ENCODE peak calls at places on chromosomes 16 and 17, in ten cellular contexts. H is fibroblast of lung, D is cardiac muscle cell, T is A549, G is tibial artery, E is GM23338, Z is AG09309, P is fibroblast of the aortic adventitia, F is mucosa of descending colon, R is astrocyte of the spinal cord. C is an unnamed sample.

GRCh38 chr17:74928786-74929185 is 4.7 kb downstream of the OTOP2 start:
- DNase-seq in H (no peak), D (no peak), T (no peak), G (no peak), E (no peak), Z (no peak), P (no peak), F (no peak), R (no peak), C (peak; percentile 15)

GRCh38 chr17:20066253-20066652 is 57.1 kb downstream of the SPECC1 start:
- DNase-seq in H (peak; percentile 95), D (no peak), T (peak; percentile 84), G (peak; percentile 81), E (no peak), Z (peak; percentile 46), P (peak; percentile 93), F (no peak), R (peak; percentile 70), C (no peak)

GRCh38 chr17:18246880-18247612 is 11.5 kb downstream of the FLII start:
- DNase-seq in H (peak; percentile 33), D (peak; percentile 66), T (peak; percentile 73), G (no peak), E (peak; percentile 97), Z (no peak), P (peak; percentile 47), F (peak; percentile 93), R (no peak), C (no peak)

GRCh38 chr17:73255671-73256181 is 6.0 kb downstream of the CPSF4L start:
- DNase-seq in H (peak; percentile 27), D (peak; percentile 63), T (peak; percentile 62), G (peak; percentile 70), E (peak; percentile 78), Z (no peak), P (peak; percentile 50), F (no peak), R (peak; percentile 36), C (no peak)

GRCh38 chr16:49526966-49527365 is 153.4 kb downstream of the C16orf78 start:
- DNase-seq in H (no peak), D (no peak), T (no peak), G (no peak), E (no peak), Z (no peak), P (no peak), F (peak; percentile 34), R (no peak), C (no peak)

GRCh38 chr17:40901981-40902862 is 17.2 kb upstream of the KRT20 start:
- DNase-seq in H (no peak), D (no peak), T (peak; percentile 95), G (no peak), E (no peak), Z (peak; percentile 24), P (peak; percentile 37), F (no peak), R (peak; percentile 43), C (peak; percentile 38)

GRCh38 chr17:77471984-77472836 is 331.4 kb downstream of the SEC14L1 start:
- DNase-seq in H (peak; percentile 85), D (peak; percentile 94), T (no peak), G (no peak), E (peak; percentile 86), Z (no peak), P (peak; percentile 94), F (no peak), R (peak; percentile 90), C (no peak)

GRCh38 chr16:1494129-1494640 is 1.0 kb downstream of the TELO2 start:
- DNase-seq in H (peak; percentile 65), D (peak; percentile 47), T (peak; percentile 77), G (peak; percentile 81), E (peak; percentile 56), Z (peak; percentile 25), P (peak; percentile 83), F (peak; percentile 61), R (peak; percentile 73), C (peak; percentile 25)

GRCh38 chr17:59331929-59332889 is 754 bp downstream of the YPEL2 start:
- DNase-seq in H (no peak), D (peak; percentile 45), T (no peak), G (peak; percentile 78), E (peak; percentile 52), Z (no peak), P (peak; percentile 17), F (peak; percentile 82), R (no peak), C (no peak)

GRCh38 chr17:80315517-80316182 is 55.0 kb downstream of the RNF213 start:
- DNase-seq in H (no peak), D (no peak), T (no peak), G (no peak), E (no peak), Z (no peak), P (no peak), F (no peak), R (no peak), C (no peak)

GRCh38 chr16:88315543-88316105 is 67.1 kb upstream of the ZNF469 start:
- DNase-seq in H (peak; percentile 76), D (no peak), T (peak; percentile 75), G (no peak), E (no peak), Z (no peak), P (peak; percentile 51), F (peak; percentile 52), R (peak; percentile 55), C (no peak)

GRCh38 chr17:32222621-32223020 is 43.0 kb upstream of the RHBDL3 start:
- DNase-seq in H (peak; percentile 17), D (no peak), T (peak; percentile 24), G (no peak), E (no peak), Z (no peak), P (no peak), F (no peak), R (peak; percentile 9), C (no peak)

GRCh38 chr17:66481259-66481658 is 178.8 kb downstream of the PRKCA start:
- DNase-seq in H (no peak), D (no peak), T (no peak), G (no peak), E (no peak), Z (no peak), P (no peak), F (no peak), R (no peak), C (no peak)

GRCh38 chr17:28491860-28492259 is 14.3 kb upstream of the FOXN1 start:
- DNase-seq in H (no peak), D (no peak), T (no peak), G (no peak), E (no peak), Z (no peak), P (no peak), F (no peak), R (no peak), C (no peak)
- TF ChIP-seq CTCF in H (no peak), D (no peak), T (no peak), G (no peak), E (no peak), Z (no peak), P (no peak), F (no peak), R (no peak), C (no peak)

GRCh38 chr16:9868606-9869149 is 313.6 kb downstream of the GRIN2A start:
- DNase-seq in H (no peak), D (no peak), T (no peak), G (no peak), E (no peak), Z (no peak), P (no peak), F (no peak), R (no peak), C (no peak)

GRCh38 chr16:9867176-9867575 is 315.1 kb downstream of the GRIN2A start:
- DNase-seq in H (no peak), D (no peak), T (no peak), G (no peak), E (no peak), Z (no peak), P (no peak), F (no peak), R (no peak), C (no peak)

GRCh38 chr16:9870962-9871361 is 311.3 kb downstream of the GRIN2A start:
- DNase-seq in H (no peak), D (no peak), T (no peak), G (no peak), E (no peak), Z (no peak), P (no peak), F (no peak), R (no peak), C (no peak)

GRCh38 chr16:9874233-9874632 is 308.0 kb downstream of the GRIN2A start:
- DNase-seq in H (no peak), D (no peak), T (no peak), G (no peak), E (peak; percentile 29), Z (no peak), P (no peak), F (no peak), R (no peak), C (no peak)

GRCh38 chr16:9869776-9870175 is 312.5 kb downstream of the GRIN2A start:
- DNase-seq in H (no peak), D (no peak), T (no peak), G (no peak), E (no peak), Z (no peak), P (peak; percentile 13), F (no peak), R (no peak), C (no peak)
- H3K4me3 ChIP-seq in H (no peak overlapping the region), D (no peak overlapping the region), T (no peak overlapping the region), G (no peak overlapping the region), E (no peak overlapping the region), Z (no peak overlapping the region), P (no peak overlapping the region), F (no peak overlapping the region), R (no peak overlapping the region), C (no peak overlapping the region)

DNA sequence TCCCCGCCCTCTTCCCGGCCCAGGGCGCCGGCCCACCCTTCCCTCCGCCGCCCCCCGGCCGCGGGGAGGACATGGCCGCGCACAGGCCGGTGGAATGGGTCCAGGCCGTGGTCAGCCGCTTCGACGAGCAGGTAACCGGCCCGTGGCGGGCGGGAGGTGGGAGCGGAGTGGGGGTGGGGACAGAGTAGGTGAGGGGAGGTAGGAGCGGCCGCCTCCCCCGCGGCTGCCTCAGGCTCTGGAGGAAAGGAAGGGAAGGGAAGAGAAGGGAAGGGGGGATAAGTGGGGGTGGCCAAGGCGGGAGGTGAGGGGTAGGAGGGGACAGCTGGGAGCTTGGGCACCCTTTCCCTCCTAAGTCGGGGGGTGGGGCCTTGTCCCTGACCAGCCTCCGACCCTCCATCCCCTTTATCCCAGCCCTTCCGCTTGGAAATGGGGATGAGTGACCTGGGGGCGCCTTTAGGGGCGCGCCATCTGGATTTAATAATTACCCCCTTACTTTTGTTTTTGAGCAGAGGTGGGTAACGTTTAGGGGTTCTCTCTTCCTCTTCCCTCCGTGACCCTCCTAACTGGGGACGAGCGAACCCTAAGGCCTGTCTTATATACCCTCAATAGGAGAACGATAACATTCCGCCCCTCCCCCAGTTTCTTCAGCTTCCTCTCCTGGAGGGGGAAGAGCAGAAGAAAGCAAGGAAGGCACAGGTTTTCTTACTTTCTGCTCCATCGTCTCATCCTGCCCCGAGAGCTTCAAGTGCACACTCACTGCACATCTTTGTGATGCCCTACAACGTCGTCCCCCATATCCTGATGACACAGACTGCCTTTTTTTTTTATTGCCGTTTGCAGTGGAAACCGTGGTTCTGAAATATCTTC is 695 bp downstream of the NF1 start:
- DNase-seq in H (peak; percentile 56), D (peak; percentile 65), T (peak; percentile 77), G (peak; percentile 74), E (peak; percentile 94), Z (no peak), P (peak; percentile 39), F (peak; percentile 76), R (peak; percentile 27), C (no peak)
- TF ChIP-seq CTCF in H (no peak), D (no peak), T (no peak), G (no peak), E (no peak), Z (no peak), P (no peak), F (no peak), R (no peak), C (no peak)

GRCh38 chr16:89602273-89602951 is 11.0 kb upstream of the DPEP1 start:
- DNase-seq in H (peak; percentile 91), D (peak; percentile 44), T (peak; percentile 55), G (no peak), E (peak; percentile 80), Z (peak; percentile 43), P (peak; percentile 73), F (no peak), R (peak; percentile 87), C (no peak)
- H3K4me3 ChIP-seq in H (peak overlapping the region; percentile 7), D (no peak overlapping the region), T (no peak overlapping the region), G (no peak overlapping the region), E (peak overlapping the region; percentile 36), Z (peak overlapping the region; percentile 17), P (peak overlapping the region; percentile 25), F (no peak overlapping the region), R (no peak overlapping the region), C (no peak overlapping the region)